ENCODE peak calls at places on chromosomes 12 and 14, in eight cellular contexts. Z is MM.1S, X is PC-3, K is neural progenitor cell, F is HCT116, S is GM23338, W is hepatocyte, M is SK-N-SH. L is an unnamed sample. For H3K4me1, the result is how much of the 10 kb centered on the place peaks cover.

GRCh38 chr14:92785601-92786426 is 8.3 kb upstream of the GOLGA5 start:
- DNase-seq in Z (no peak), X (peak), K (no peak), F (no peak), S (peak), W (peak), M (no peak), L (no peak)

GRCh38 chr12:12266873-12267634 is at the start of gene LRP6:
- DNase-seq in Z (peak), X (peak), K (peak), F (peak), S (peak), W (peak), M (peak), L (peak)

GRCh38 chr12:389138-390096 is at the start of gene KDM5A:
- DNase-seq in Z (peak), X (peak), K (peak), F (peak), S (peak), W (peak), M (peak), L (peak)

GRCh38 chr12:21606175-21606574 is 1.5 kb upstream of the GYS2 start:
- DNase-seq in Z (no peak), X (no peak), K (no peak), F (no peak), S (no peak), W (no peak), M (no peak), L (no peak)

GRCh38 chr14:99143793-99144192 is 128.2 kb downstream of the BCL11B start:
- DNase-seq in Z (no peak), X (no peak), K (no peak), F (peak), S (peak), W (no peak), M (no peak), L (no peak)

GRCh38 chr12:64621257-64621942 is 11.1 kb downstream of the RASSF3 start:
- DNase-seq in Z (no peak), X (no peak), K (no peak), F (no peak), S (no peak), W (peak), M (no peak), L (peak)

GRCh38 chr14:90850487-90850886 is 34.3 kb upstream of the TTC7B start:
- DNase-seq in Z (no peak), X (peak), K (no peak), F (peak), S (peak), W (no peak), M (no peak), L (no peak)

GRCh38 chr14:60232185-60232584 is 16.8 kb upstream of the PPM1A start:
- DNase-seq in Z (no peak), X (no peak), K (no peak), F (no peak), S (no peak), W (no peak), M (no peak), L (no peak)

GRCh38 chr12:63480186-63480585 is 188.1 kb downstream of the DPY19L2 start:
- DNase-seq in Z (no peak), X (no peak), K (no peak), F (no peak), S (no peak), W (no peak), M (no peak), L (no peak)

GRCh38 chr12:119249441-119249840 is 70.7 kb downstream of the HSPB8 start:
- DNase-seq in Z (no peak), X (no peak), K (no peak), F (no peak), S (no peak), W (no peak), M (no peak), L (no peak)

GRCh38 chr12:66188584-66189475 is at the start of gene IRAK3:
- DNase-seq in Z (no peak), X (no peak), K (peak), F (no peak), S (peak), W (peak), M (peak), L (no peak)

GRCh38 chr14:37036669-37037341 is 135.6 kb downstream of the SLC25A21 start:
- DNase-seq in Z (peak), X (peak), K (no peak), F (no peak), S (no peak), W (no peak), M (no peak), L (no peak)

GRCh38 chr14:75995372-75996041 is 9.9 kb downstream of the IFT43 start:
- DNase-seq in Z (no peak), X (no peak), K (no peak), F (no peak), S (no peak), W (no peak), M (no peak), L (no peak)

GRCh38 chr14:32657081-32657480 is 281.6 kb upstream of the NPAS3 start:
- DNase-seq in Z (no peak), X (peak), K (no peak), F (no peak), S (no peak), W (no peak), M (no peak), L (no peak)

GRCh38 chr14:73059326-73059725 is 992 bp downstream of the RBM25 start:
- DNase-seq in Z (no peak), X (no peak), K (no peak), F (no peak), S (no peak), W (peak), M (peak), L (peak)

GRCh38 chr12:32534698-32535097 is 135.3 kb downstream of the FGD4 start:
- DNase-seq in Z (no peak), X (no peak), K (no peak), F (no peak), S (no peak), W (no peak), M (no peak), L (no peak)

GRCh38 chr12:99170461-99170860 is 477.1 kb upstream of the GARIN6 start:
- DNase-seq in Z (no peak), X (no peak), K (no peak), F (no peak), S (no peak), W (no peak), M (no peak), L (no peak)
- TF ChIP-seq EZH2phosphoT487 in Z (no peak), X (no peak), K (no peak), F (no peak), S (no peak), W (no peak), M (no peak), L (no peak)

GRCh38 chr14:64510825-64511679 is 6.5 kb downstream of the ZBTB1 start:
- DNase-seq in Z (peak), X (peak), K (peak), F (peak), S (peak), W (peak), M (peak), L (peak)
- H3K4me1 ChIP-seq in Z (under half), X (half or more), K (under half), F (under half), S (under half), W (under half), M (under half), L (under half)

GRCh38 chr12:132146098-132146497 is 1.8 kb downstream of the NOC4L start:
- DNase-seq in Z (no peak), X (no peak), K (no peak), F (no peak), S (no peak), W (no peak), M (no peak), L (no peak)

GRCh38 chr12:132142679-132143327 is 1.3 kb downstream of the DDX51 start:
- DNase-seq in Z (no peak), X (no peak), K (no peak), F (no peak), S (no peak), W (no peak), M (no peak), L (no peak)

GRCh38 chr12:132145334-132145733 is 1.1 kb downstream of the NOC4L start:
- DNase-seq in Z (no peak), X (no peak), K (no peak), F (no peak), S (no peak), W (no peak), M (peak), L (no peak)

GRCh38 chr12:132143328-132144071 is 619 bp downstream of the DDX51 start:
- DNase-seq in Z (peak), X (no peak), K (peak), F (no peak), S (peak), W (peak), M (peak), L (peak)

DNA sequence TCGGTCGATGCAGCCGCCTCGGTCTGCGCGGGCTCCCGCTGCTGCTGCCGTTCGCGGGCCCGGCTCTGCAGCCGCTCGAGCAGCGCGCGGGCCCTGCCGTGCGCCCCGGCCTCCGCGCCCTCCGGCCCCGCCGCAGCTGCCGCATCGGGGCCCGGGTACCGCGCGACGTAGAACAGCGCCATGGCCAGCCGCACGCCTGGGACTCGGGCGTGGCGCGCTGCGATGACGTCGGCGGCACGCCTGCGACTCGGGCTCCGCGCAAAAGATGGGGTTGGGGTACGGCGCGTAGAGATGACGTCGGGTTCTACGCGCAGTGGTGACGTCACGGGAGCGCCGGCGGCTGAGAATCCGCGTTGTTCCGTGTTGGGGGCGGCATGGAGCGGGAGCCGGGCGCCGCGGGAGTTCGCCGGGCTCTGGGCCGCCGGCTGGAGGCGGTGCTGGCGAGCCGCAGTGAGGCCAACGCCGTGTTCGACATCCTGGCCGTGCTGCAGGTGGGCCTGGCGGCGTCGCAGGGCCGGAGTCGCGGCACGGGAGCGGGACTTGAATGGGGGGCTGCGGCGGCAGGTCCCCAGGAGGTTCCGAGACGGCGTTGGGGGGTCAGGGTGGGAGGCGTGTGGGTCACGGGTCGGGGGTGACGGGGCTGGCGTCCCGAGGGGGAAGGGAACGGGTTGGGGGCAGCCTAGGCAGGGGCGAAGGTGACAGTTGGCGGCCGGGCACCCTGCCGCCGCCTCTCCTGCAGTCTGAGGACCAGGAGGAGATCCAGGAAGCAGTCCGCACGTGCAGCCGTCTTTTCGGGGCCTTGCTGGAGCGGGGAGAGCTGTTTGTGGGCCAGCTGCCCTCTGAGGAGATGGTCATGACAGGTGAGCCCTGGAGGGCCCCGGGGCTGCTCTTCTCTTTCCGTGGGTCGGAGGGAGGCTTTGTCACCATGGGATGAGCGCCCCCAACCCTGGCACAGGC is at the start of the genes DDX51 and NOC4L:
- DNase-seq in Z (peak), X (peak), K (peak), F (peak), S (peak), W (peak), M (peak), L (peak)
- TF ChIP-seq CTCF in Z (no peak), X (no peak), K (no peak), F (no peak), S (peak), W (no peak), M (no peak), L (no peak)

DNA sequence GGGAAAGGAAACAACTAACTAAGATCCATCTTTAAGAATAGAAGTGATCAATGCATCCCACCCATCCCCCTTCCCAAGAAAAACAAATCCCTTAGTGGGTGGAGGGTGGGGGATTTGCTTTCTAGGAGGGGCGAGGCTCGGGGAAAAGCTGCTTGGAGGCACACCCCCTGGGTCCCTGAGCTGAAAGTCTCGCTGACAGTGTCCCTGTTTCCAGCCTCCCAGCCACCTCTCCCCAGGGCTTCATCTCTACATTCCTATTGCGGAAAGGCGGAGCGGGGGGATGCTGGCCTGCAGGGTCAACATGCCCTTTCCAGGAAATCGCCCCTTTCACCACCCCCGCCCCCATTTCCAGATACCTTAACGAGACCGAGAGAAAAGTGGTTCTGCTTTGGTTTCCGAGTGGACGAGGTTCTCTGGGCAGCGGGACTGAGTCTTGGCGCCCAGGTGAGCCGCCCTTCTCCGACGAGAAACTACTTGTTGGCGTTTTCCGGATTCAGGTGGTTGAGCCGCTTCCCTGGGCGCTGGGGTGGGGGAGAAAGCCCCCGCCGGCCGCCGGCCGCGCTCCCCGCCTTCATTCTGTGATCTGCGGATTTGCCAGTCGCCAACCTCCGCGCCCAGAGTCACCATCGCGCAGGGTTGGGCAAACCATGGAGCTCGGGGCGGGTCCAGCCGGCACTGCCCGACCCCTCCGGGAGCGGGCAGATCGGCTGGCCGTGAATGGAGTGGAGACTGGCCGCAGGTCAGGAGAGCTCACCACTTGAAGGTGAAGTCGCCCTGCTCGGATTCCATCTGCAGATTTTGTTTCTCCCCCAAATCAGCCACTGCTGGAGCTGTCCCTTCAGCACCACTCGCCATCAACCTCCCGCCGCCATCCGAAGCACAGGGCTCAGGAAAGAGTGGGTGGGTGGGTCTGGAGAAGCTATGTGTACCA is 523 bp downstream of the KCNC2 start:
- DNase-seq in Z (no peak), X (no peak), K (peak), F (no peak), S (peak), W (peak), M (peak), L (no peak)
- TF ChIP-seq EZH2phosphoT487 in Z (no peak), X (no peak), K (peak), F (no peak), S (no peak), W (peak), M (no peak), L (no peak)

GRCh38 chr14:104968153-104968527 is 10.0 kb downstream of the AHNAK2 start:
- DNase-seq in Z (no peak), X (peak), K (peak), F (no peak), S (peak), W (peak), M (peak), L (no peak)
- H3K4me1 ChIP-seq in Z (under half), X (half or more), K (under half), F (half or more), S (under half), W (under half), M (under half), L (under half)

GRCh38 chr12:97716356-97716755 is 253.8 kb downstream of the RMST start:
- DNase-seq in Z (peak), X (peak), K (peak), F (no peak), S (peak), W (peak), M (peak), L (peak)
- TF ChIP-seq CTCF in Z (peak), X (peak), K (peak), F (no peak), S (peak), W (peak), M (no peak), L (peak)

GRCh38 chr14:27056586-27056985 is 458.8 kb upstream of the NOVA1 start:
- DNase-seq in Z (no peak), X (no peak), K (no peak), F (no peak), S (no peak), W (peak), M (no peak), L (no peak)
- TF ChIP-seq EZH2phosphoT487 in Z (no peak), X (no peak), K (no peak), F (no peak), S (no peak), W (no peak), M (no peak), L (no peak)

GRCh38 chr12:78721906-78722305 is 142.7 kb upstream of the SYT1 start:
- DNase-seq in Z (no peak), X (no peak), K (no peak), F (no peak), S (no peak), W (no peak), M (no peak), L (no peak)
- H3K4me1 ChIP-seq in Z (under half), X (under half), K (under half), F (under half), S (under half), W (under half), M (under half), L (under half)

GRCh38 chr12:19131020-19131431 is 1.5 kb downstream of the PLEKHA5 start:
- DNase-seq in Z (no peak), X (peak), K (peak), F (peak), S (peak), W (peak), M (peak), L (no peak)
- TF ChIP-seq CTCF in Z (no peak), X (no peak), K (no peak), F (no peak), S (no peak), W (no peak), M (no peak), L (no peak)

DNA sequence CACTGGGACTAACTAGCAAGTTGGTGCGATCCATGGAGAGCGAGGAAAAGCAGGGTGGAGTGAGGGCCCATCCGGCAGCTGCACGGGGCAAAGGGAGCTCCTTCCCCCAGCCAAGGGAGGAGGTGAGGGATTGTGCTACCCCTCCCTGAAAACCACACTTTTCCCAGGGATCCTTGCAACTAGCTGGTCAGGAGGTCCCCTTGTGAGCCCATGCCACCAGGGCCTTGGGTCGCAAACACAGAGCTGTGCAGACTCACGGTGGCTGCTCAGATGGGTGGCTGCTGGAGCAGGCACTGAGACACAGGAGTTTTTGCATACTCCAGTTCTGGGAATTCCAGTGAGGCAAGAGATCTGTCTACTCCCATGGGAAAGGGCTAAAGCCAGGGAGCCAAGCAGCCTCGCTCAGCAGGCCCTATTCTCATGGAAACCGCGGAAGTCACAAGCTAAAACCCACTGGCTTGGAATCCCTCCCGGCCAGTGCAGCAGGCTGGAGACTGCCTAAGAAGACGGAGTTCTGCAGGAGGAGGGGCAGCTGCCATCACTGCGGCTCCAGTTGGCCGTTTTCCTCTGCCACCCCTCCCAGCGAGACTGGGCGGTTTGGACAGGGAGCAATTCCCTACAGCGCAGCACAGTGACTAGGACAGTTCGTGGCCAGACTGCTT is 10.9 kb upstream of the ZNF705A start:
- DNase-seq in Z (no peak), X (no peak), K (peak), F (no peak), S (peak), W (peak), M (no peak), L (no peak)
- TF ChIP-seq EZH2phosphoT487 in Z (no peak), X (no peak), K (no peak), F (no peak), S (no peak), W (no peak), M (no peak), L (no peak)